ENCODE peak calls at places on chromosomes 2 and 18, in six cellular contexts. E is caudate nucleus, T is sigmoid colon, R is dorsolateral prefrontal cortex, K is esophagus squamous epithelium, W is mesendoderm. P is an unnamed sample.

GRCh38 chr18:26473721-26474120 is 74.6 kb downstream of the KCTD1 start:
- DNase-seq in T (no peak), E (no peak), R (no peak), K (no peak), W (no peak), P (no peak)

GRCh38 chr2:240519396-240520142 is 38.2 kb downstream of the ANKMY1 start:
- DNase-seq in R (no peak), K (no peak), T (no peak), W (no peak), E (no peak), P (no peak)

GRCh38 chr2:68839260-68839833 is 31.9 kb downstream of the BMP10 start:
- DNase-seq in W (peak), E (no peak), K (no peak), R (no peak), T (no peak), P (no peak)

GRCh38 chr2:224780096-224780495 is 63.9 kb upstream of the CCDC195 start:
- DNase-seq in W (no peak), T (no peak), R (no peak), E (no peak), K (no peak), P (no peak)

GRCh38 chr18:23228102-23229051 is 93.1 kb downstream of the CABLES1 start:
- DNase-seq in K (no peak), E (no peak), T (no peak), R (no peak), W (peak), P (peak)

GRCh38 chr2:226130192-226130591 is 669.4 kb downstream of the IRS1 start:
- DNase-seq in W (peak), R (no peak), E (no peak), K (no peak), T (no peak), P (no peak)

GRCh38 chr2:84281510-84281909 is 177.6 kb downstream of the SUCLG1 start:
- DNase-seq in K (no peak), T (no peak), W (no peak), E (no peak), R (no peak), P (no peak)

GRCh38 chr2:204110250-204111183 is 174.0 kb downstream of the ICOS start:
- DNase-seq in W (no peak), T (no peak), E (no peak), K (no peak), R (no peak), P (peak)

GRCh38 chr2:240479561-240479960 is 44.1 kb downstream of the GPC1 start:
- DNase-seq in E (no peak), T (no peak), K (no peak), R (no peak), W (no peak), P (no peak)

GRCh38 chr2:118994172-118994700 is 52.2 kb downstream of the MARCO start:
- DNase-seq in K (no peak), E (no peak), R (no peak), W (no peak), T (no peak), P (no peak)

GRCh38 chr2:136582631-136583205 is 182.6 kb upstream of the THSD7B start:
- DNase-seq in T (no peak), R (no peak), E (no peak), W (peak), K (no peak), P (peak)

GRCh38 chr2:175036582-175037018 is 31.4 kb upstream of the CHN1 start:
- DNase-seq in T (no peak), K (no peak), W (peak), E (no peak), R (no peak), P (peak)

DNA sequence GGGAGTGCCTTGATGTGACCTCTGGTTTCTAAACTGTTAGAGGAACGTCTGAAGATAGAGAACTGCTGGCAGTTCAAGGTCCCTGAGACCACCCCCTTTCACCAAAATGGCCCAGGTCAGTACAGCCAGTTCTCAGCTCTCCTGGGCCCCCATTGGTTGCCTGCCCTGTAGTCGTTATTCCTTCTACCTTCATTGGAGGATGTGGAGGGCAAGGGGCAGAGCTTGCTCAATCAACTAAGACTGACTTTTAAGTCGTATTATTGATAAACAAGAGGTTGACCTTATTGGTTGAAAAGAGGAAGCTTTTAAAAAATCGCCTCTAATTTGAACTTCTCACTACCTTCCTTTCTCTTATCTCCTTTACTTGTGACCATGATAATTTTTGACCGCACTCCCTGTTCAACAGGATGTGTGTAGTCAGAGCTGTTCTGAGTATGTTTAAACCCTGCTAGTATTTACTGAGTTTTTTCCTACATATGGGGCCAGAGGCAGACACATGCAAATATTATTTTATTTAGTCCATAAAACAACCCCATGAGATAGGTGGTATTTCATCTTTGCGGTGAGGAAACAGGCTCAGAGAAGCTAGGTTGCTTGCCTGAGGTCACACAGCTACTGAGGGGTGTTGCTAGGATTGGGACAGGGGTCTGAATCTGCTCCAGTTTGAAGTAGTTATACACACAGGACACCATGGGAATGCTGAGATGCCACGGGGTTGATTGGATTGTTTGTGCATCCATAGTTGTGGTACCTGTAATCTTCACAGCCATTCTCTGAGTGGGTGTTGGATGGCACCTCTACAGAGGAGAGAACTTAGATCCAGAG is 65.9 kb downstream of the TMEM247 start:
- DNase-seq in W (no peak), R (no peak), T (no peak), E (no peak), K (no peak), P (peak)
- H3K27ac ChIP-seq in W (no peak), R (peak), T (peak), E (peak), K (no peak), P (peak)

GRCh38 chr18:9832871-9833270 is 52.9 kb upstream of the TXNDC2 start:
- DNase-seq in E (no peak), W (no peak), T (no peak), R (no peak), K (no peak), P (no peak)

GRCh38 chr18:9838144-9838877 is 47.5 kb upstream of the TXNDC2 start:
- DNase-seq in K (no peak), R (no peak), W (peak), E (no peak), T (no peak), P (no peak)

GRCh38 chr18:9834551-9834950 is 51.2 kb upstream of the TXNDC2 start:
- DNase-seq in W (no peak), K (no peak), R (no peak), T (no peak), E (no peak), P (no peak)

GRCh38 chr18:9835796-9836195 is 50.0 kb upstream of the TXNDC2 start:
- DNase-seq in E (no peak), R (no peak), W (no peak), T (no peak), K (no peak), P (no peak)

DNA sequence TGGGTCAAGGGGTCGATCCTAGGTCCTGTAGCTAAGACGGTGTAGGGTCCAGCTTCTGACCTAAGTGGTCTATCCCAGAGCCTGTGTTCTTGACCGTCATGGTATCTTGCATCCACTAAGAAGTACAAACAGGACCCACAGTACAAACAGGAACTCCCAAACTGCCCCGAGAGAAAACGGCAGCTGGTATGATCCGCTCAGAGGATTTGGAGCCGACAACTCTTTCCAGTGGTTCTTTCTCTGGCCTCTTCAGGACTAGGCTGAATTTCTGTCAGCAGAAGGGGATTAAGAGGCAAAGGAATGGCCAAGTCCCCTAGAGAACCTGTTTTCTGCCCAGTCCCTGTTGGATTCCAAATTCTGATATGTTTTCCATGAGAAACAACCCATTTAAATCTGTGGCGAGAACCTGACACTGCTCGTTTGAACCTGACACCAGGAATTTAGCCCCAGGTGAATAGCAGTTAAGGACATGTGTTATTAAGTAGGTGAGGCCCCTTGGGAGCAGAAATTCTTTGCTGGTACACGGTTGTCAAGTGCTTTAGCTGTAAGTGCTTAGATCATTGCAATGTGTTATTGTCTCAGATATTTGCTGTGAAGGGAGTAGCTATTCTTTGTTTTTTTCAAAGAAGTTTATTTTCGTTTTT is 50.5 kb upstream of the TXNDC2 start:
- DNase-seq in E (no peak), T (no peak), R (no peak), K (no peak), W (peak), P (no peak)
- H3K27ac ChIP-seq in E (no peak), T (peak), R (peak), K (peak), W (no peak), P (no peak)

GRCh38 chr2:155442088-155442487 is 743.6 kb downstream of the KCNJ3 start:
- DNase-seq in E (no peak), W (no peak), R (no peak), T (no peak), K (no peak), P (peak)
- H3K27ac ChIP-seq in E (no peak), W (no peak), R (no peak), T (no peak), K (no peak), P (no peak)

GRCh38 chr2:177616731-177617130 is 224.2 kb downstream of the AGPS start:
- DNase-seq in E (no peak), T (no peak), K (no peak), W (no peak), R (no peak), P (no peak)

GRCh38 chr2:177622516-177622915 is 229.9 kb downstream of the AGPS start:
- DNase-seq in E (no peak), T (no peak), K (no peak), W (peak), R (no peak), P (no peak)

GRCh38 chr2:177618270-177619253 is 226.0 kb downstream of the AGPS start:
- DNase-seq in E (peak), R (peak), W (peak), K (peak), T (peak), P (peak)

GRCh38 chr2:177616066-177616465 is 223.5 kb downstream of the AGPS start:
- DNase-seq in E (no peak), K (no peak), R (no peak), W (no peak), T (no peak), P (no peak)

GRCh38 chr2:177617849-177618248 is 225.3 kb downstream of the AGPS start:
- DNase-seq in W (no peak), T (no peak), K (no peak), R (no peak), E (no peak), P (no peak)
- H3K27ac ChIP-seq in W (no peak), T (peak), K (peak), R (peak), E (no peak), P (no peak)

DNA sequence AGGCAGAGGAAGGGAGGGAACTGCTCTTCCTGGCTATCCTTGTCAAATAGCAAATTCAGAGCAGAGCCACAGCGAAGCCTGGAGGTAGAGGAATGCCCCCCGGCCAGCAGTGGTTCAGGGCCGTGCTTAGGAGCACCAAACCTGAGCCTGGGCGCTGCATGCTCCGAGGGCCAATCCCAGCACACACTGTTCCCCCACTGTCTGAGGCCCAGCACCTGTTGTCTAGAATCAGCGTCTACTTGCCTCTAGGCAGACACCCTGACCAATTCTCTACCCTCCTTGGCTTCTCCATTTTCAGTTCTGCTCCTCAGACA is 177.6 kb upstream of the PKDCC start:
- DNase-seq in K (no peak), R (no peak), E (no peak), T (no peak), W (no peak), P (no peak)
- H3K27ac ChIP-seq in K (no peak), R (no peak), E (no peak), T (no peak), W (no peak), P (no peak)

GRCh38 chr2:28173377-28173776 is 219.3 kb upstream of the FOSL2 start:
- DNase-seq in T (no peak), E (no peak), W (peak), K (no peak), R (no peak), P (peak)
- H3K27ac ChIP-seq in T (no peak), E (no peak), W (no peak), K (peak), R (no peak), P (no peak)

GRCh38 chr2:44548221-44549098 is 186.7 kb downstream of the CAMKMT start:
- DNase-seq in R (no peak), T (no peak), W (peak), K (no peak), E (no peak), P (no peak)
- H3K27ac ChIP-seq in R (no peak), T (no peak), W (no peak), K (no peak), E (no peak), P (no peak)

GRCh38 chr18:54359233-54359632 is 1.5 kb downstream of the C18orf54 start:
- DNase-seq in R (no peak), K (no peak), W (no peak), T (no peak), E (no peak), P (no peak)

GRCh38 chr18:54360406-54360805 is 2.7 kb downstream of the C18orf54 start:
- DNase-seq in E (no peak), W (no peak), R (no peak), K (no peak), T (no peak), P (no peak)

GRCh38 chr18:54357082-54357659 is 487 bp downstream of the STARD6 start:
- DNase-seq in R (peak), K (no peak), W (no peak), E (no peak), T (no peak), P (no peak)

GRCh38 chr18:54358495-54358793 is 738 bp downstream of the C18orf54 start:
- DNase-seq in E (no peak), T (no peak), R (no peak), W (no peak), K (no peak), P (no peak)

GRCh38 chr18:54357660-54358494 is at the start of the genes C18orf54 and STARD6:
- DNase-seq in W (peak), R (peak), K (peak), T (peak), E (peak), P (peak)
- H3K27ac ChIP-seq in W (peak), R (peak), K (peak), T (peak), E (peak), P (peak)